ENCODE peak calls at places on chromosomes 11 and 22, in six cellular contexts. H, T, P, J, K and E are unnamed samples. For H3F3A and H3K4me1, the result is how much of the 10 kb centered on the place peaks cover.

GRCh38 chr11:86034710-86035109 is 34.2 kb downstream of the PICALM start:
- DNase-seq in H (no peak), T (no peak), P (no peak), J (no peak), K (no peak), E (no peak)

GRCh38 chr11:128940603-128941002 is 2.1 kb downstream of the TP53AIP1 start:
- DNase-seq in H (no peak), T (no peak), P (no peak), J (no peak), K (no peak), E (no peak)

GRCh38 chr22:20741008-20741633 is 32.8 kb upstream of the SERPIND1 start:
- DNase-seq in H (no peak), T (no peak), P (peak), J (no peak), K (no peak), E (no peak)

GRCh38 chr11:8257003-8257664 is 6.5 kb downstream of the LMO1 start:
- DNase-seq in H (no peak), T (no peak), P (no peak), J (no peak), K (no peak), E (no peak)

GRCh38 chr11:135009125-135009524 is 597.1 kb upstream of the B3GAT1 start:
- DNase-seq in H (no peak), T (no peak), P (no peak), J (no peak), K (no peak), E (no peak)

GRCh38 chr11:68003846-68004550 is at the start of gene UNC93B1:
- DNase-seq in H (peak), T (peak), P (peak), J (peak), K (peak), E (peak)

GRCh38 chr11:13207665-13208594 is 69.7 kb upstream of the BMAL1 start:
- DNase-seq in H (peak), T (peak), P (no peak), J (peak), K (no peak), E (peak)

GRCh38 chr11:44787981-44788380 is 61.2 kb downstream of the TSPAN18 start:
- DNase-seq in H (no peak), T (no peak), P (no peak), J (no peak), K (no peak), E (no peak)

GRCh38 chr22:33555814-33556522 is 364.3 kb downstream of the LARGE1 start:
- DNase-seq in H (no peak), T (no peak), P (no peak), J (no peak), K (no peak), E (no peak)

GRCh38 chr22:41178425-41178975 is 26.6 kb upstream of the L3MBTL2 start:
- DNase-seq in H (no peak), T (no peak), P (no peak), J (no peak), K (no peak), E (no peak)

GRCh38 chr22:49884503-49885260 is 31.0 kb downstream of the ZBED4 start:
- DNase-seq in H (no peak), T (no peak), P (no peak), J (no peak), K (no peak), E (no peak)

GRCh38 chr11:3021125-3021524 is 29.0 kb upstream of the NAP1L4 start:
- DNase-seq in H (peak), T (peak), P (peak), J (peak), K (peak), E (peak)

GRCh38 chr22:40844951-40845350 is 11.5 kb downstream of the ST13 start:
- DNase-seq in H (no peak), T (no peak), P (no peak), J (no peak), K (no peak), E (no peak)

GRCh38 chr11:4697583-4697982 is at the start of gene OR51E2:
- DNase-seq in H (peak), T (no peak), P (no peak), J (peak), K (peak), E (no peak)

DNA sequence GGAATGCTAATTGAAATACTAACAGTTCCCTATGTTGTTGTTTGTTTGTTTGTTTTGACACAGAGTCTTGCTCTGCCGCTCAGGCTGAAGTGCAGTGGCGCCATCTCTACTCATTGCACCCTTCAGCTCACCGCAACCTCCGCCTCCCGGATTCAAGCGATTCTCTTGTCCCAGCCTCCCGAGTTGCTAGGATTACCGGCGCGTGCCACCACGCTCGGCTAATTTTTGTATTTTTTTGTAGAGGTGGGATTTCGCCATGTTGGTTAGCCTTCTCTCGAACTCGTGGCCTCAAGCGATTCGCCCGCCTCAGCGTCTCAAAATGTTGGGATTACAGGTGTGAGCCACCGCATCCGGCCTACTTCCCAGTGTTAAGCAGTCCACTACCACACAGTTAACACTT is 42.0 kb downstream of the OR4D9 start:
- DNase-seq in H (no peak), T (no peak), P (no peak), J (no peak), K (no peak), E (no peak)
- H3F3A ChIP-seq in H (under half), T (under half), P (half or more), J (under half), K (half or more), E (half or more)

DNA sequence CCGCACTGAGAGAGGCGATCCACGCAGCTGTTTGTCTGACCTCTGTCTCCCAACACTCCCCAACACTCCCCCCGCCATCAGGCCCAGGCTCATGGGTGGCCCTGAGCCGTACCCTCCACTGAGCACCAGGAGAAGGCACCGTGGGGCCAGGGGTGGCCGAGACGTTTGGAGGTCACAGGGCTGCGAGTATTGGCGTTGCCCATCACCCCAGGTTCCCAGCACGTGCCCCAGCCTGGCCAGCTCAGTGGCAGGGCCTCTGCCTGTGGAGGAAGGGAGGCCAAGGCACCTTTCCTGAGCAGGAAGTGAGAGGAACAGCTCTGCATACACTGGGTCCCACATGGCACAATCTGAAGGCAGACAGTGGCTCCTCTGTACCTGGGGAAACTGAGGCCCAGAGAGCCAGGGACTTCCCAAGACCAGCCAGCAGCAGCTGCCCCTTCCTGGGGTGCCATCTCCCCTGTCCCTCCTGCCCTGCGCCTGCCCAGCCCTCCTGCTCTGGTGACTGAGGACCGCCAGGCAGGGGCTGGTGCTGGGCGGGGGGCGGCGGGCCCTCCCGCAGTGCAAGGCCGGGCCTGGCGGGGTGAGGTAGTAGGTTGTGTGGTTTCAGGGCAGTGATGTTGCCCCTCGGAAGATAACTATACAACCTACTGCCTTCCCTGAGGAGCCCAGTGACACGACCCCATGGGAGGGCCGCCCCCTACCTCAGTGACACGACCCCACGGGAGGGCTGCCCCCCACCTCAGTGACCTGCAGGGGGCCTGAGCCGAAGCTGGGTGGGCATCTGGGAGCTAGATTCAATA is 37.0 kb upstream of the PPARA start:
- DNase-seq in H (no peak), T (no peak), P (no peak), J (peak), K (no peak), E (no peak)
- H3K4me1 ChIP-seq in H (under half), T (under half), P (under half), J (under half), K (under half), E (under half)

GRCh38 chr22:24432059-24432853 is 4.9 kb downstream of the ADORA2A start:
- DNase-seq in H (no peak), T (no peak), P (peak), J (peak), K (no peak), E (no peak)

GRCh38 chr22:24431309-24432034 is 4.1 kb downstream of the ADORA2A start:
- DNase-seq in H (no peak), T (no peak), P (no peak), J (no peak), K (no peak), E (no peak)

GRCh38 chr22:24434472-24435322 is 7.3 kb downstream of the ADORA2A start:
- DNase-seq in H (no peak), T (no peak), P (peak), J (peak), K (no peak), E (no peak)

GRCh38 chr22:24433868-24434471 is 6.6 kb downstream of the ADORA2A start:
- DNase-seq in H (no peak), T (peak), P (peak), J (peak), K (no peak), E (no peak)

DNA sequence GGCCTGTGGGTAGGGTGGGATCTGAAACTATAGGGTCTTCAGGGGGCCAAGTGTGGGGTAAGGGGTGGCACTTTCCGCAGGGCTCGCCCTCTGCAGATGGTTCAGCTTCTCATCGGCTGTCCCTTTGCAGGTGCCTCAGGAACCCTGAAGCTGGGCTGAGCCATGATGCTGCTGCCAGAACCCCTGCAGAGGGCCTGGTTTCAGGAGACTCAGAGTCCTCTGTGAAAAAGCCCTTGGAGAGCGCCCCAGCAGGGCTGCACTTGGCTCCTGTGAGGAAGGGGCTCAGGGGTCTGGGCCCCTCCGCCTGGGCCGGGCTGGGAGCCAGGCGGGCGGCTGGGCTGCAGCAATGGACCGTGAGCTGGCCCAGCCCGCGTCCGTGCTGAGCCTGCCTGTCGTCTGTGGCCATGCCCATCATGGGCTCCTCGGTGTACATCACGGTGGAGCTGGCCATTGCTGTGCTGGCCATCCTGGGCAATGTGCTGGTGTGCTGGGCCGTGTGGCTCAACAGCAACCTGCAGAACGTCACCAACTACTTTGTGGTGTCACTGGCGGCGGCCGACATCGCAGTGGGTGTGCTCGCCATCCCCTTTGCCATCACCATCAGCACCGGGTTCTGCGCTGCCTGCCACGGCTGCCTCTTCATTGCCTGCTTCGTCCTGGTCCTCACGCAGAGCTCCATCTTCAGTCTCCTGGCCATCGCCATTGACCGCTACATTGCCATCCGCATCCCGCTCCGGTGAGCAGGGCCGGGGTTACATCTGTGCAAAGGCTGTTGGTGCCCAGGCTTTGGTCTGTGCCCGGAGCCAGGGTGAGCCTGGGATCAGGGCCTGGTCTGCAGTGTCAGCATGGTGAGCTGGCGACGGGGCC is 5.8 kb downstream of the ADORA2A start:
- DNase-seq in H (no peak), T (no peak), P (peak), J (no peak), K (no peak), E (no peak)
- H3F3A ChIP-seq in H (under half), T (under half), P (under half), J (under half), K (under half), E (under half)

GRCh38 chr22:22704156-22704946 is 59.9 kb downstream of the GGTLC2 start:
- DNase-seq in H (no peak), T (no peak), P (no peak), J (no peak), K (no peak), E (no peak)
- H3K4me1 ChIP-seq in H (under half), T (under half), P (under half), J (under half), K (under half), E (under half)